ENCODE peak calls at places on chromosome 7, in four cellular contexts. W is CD4-positive, alpha-beta T cell; O is cardiac muscle cell; I is BJ. J is an unnamed sample.

GRCh38 chr7:11261470-11261869 is 287.8 kb downstream of the PHF14 start:
- DNase-seq in W (no peak), O (no peak), I (no peak), J (peak; percentile 34)

GRCh38 chr7:151641587-151641986 is 121.9 kb upstream of the RHEB start:
- DNase-seq in W (no peak), O (no peak), I (no peak), J (no peak)

GRCh38 chr7:30727061-30727945 is 24.6 kb upstream of the INMT start:
- DNase-seq in W (peak; percentile 29), O (peak; percentile 5), I (no peak), J (no peak)

GRCh38 chr7:99242667-99243066 is 30.0 kb upstream of the MYH16 start:
- DNase-seq in W (no peak), O (no peak), I (no peak), J (no peak)

GRCh38 chr7:18574676-18575075 is 79.1 kb downstream of the HDAC9 start:
- DNase-seq in W (no peak), O (no peak), I (no peak), J (no peak)

GRCh38 chr7:46197833-46198540 is 276.9 kb upstream of the IGFBP3 start:
- DNase-seq in W (no peak), O (no peak), I (no peak), J (no peak)

GRCh38 chr7:116025098-116025809 is 5.3 kb downstream of the TFEC start:
- DNase-seq in W (no peak), O (peak; percentile 22), I (no peak), J (no peak)

GRCh38 chr7:80453699-80454340 is 58.0 kb downstream of the GNAT3 start:
- DNase-seq in W (no peak), O (peak; percentile 58), I (no peak), J (peak; percentile 11)

GRCh38 chr7:82183633-82184032 is 259.9 kb downstream of the CACNA2D1 start:
- DNase-seq in W (no peak), O (peak; percentile 73), I (no peak), J (no peak)

GRCh38 chr7:24978837-24979469 is 1.0 kb downstream of the OSBPL3 start:
- DNase-seq in W (no peak), O (no peak), I (no peak), J (peak; percentile 44)

GRCh38 chr7:117830422-117830954 is 42.8 kb downstream of the CTTNBP2 start:
- DNase-seq in W (no peak), O (no peak), I (no peak), J (no peak)

GRCh38 chr7:102849538-102849937 is 63.3 kb upstream of the LRRC17 start:
- DNase-seq in W (no peak), O (no peak), I (no peak), J (no peak)

GRCh38 chr7:67484244-67484751 is 487.7 kb downstream of the TYW1 start:
- DNase-seq in W (no peak), O (peak; percentile 76), I (no peak), J (peak; percentile 22)

GRCh38 chr7:87420173-87420572 is 55.3 kb downstream of the ABCB4 start:
- DNase-seq in W (no peak), O (no peak), I (no peak), J (no peak)

GRCh38 chr7:80637911-80638765 is at the start of gene CD36:
- DNase-seq in W (no peak), O (no peak), I (no peak), J (no peak)

GRCh38 chr7:6228865-6229264 is 43.6 kb downstream of the CYTH3 start:
- DNase-seq in W (no peak), O (peak; percentile 82), I (peak; percentile 21), J (no peak)

GRCh38 chr7:55071411-55072188 is 52.8 kb downstream of the EGFR start:
- DNase-seq in W (no peak), O (peak; percentile 71), I (no peak), J (no peak)

GRCh38 chr7:44400033-44400511 is 74.7 kb upstream of the CAMK2B start:
- DNase-seq in W (no peak), O (no peak), I (no peak), J (no peak)

GRCh38 chr7:139798892-139799291 is 21.1 kb upstream of the HIPK2 start:
- DNase-seq in W (no peak), O (no peak), I (no peak), J (no peak)
- TF ChIP-seq CTCF in W (no peak), O (no peak), I (no peak), J (no peak)

DNA sequence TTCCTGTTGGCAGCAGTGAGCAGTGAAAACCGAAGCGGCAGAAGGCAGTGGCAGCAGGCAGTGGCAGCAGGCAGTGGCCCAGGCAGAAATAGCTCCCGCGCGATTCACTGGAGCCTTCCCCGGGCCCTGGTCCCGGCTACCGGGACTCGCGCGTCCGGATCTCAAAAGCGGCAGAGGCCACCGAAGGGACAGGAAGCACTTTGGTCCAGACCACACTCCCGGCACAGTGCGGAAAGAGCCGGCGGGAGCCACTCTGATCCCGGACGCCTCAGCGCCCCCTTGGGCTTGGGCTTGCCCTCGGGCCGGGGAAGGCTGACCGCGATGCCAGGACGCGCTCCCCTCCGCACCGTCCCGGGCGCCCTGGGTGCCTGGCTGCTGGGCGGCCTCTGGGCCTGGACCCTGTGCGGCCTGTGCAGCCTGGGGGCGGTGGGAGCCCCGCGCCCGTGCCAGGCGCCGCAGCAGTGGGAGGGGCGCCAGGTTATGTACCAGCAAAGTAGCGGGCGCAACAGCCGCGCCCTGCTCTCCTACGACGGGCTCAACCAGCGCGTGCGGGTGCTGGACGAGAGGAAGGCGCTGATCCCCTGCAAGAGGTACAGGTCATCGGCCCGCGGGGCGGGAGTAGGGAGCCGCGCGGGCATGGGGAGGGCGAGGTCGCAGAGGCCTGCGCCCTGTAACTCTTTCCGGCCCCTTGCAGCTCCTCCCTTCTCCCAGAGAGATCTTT is at the start of gene EPDR1:
- DNase-seq in W (no peak), O (peak; percentile 42), I (no peak), J (peak; percentile 90)
- TF ChIP-seq CTCF in W (no peak), O (peak; percentile 22), I (peak; percentile 10), J (peak; percentile 57)

GRCh38 chr7:964401-965231 is 10.1 kb upstream of the ADAP1 start:
- DNase-seq in W (no peak), O (peak; percentile 58), I (no peak), J (no peak)
- TF ChIP-seq CTCF in W (no peak), O (peak; percentile 40), I (no peak), J (no peak)

DNA sequence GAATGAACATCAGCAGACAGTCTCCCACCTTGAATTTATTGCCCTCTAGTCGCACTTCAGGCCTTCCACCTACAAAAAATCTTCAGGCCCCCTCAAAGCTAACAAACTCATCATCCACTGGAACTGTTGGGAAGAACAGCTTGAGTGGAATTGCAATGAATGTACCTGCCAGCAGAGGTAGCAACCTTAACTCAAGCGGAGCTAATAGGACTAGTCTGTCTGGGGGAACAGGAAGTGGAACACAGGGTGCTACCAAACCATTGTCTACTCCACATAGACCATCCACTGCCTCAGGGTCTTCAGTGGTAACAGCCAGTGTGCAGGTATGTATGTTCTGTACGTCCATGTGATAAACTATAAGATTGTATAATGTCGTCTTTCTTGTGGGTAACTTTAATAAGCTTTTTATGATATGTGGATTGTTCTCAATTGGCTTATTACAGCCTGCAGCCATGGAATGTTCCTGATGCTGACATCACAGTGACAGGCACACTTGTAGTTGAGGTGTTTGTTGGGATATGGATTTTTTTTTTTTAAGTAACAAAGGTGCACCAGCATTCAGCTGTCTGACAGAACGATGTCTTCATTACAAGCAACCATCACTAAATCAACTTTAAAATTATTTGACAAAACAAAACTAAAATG is 53.3 kb downstream of the UBN2 start:
- DNase-seq in W (no peak), O (no peak), I (no peak), J (no peak)
- TF ChIP-seq CTCF in W (no peak), O (no peak), I (no peak), J (no peak)

DNA sequence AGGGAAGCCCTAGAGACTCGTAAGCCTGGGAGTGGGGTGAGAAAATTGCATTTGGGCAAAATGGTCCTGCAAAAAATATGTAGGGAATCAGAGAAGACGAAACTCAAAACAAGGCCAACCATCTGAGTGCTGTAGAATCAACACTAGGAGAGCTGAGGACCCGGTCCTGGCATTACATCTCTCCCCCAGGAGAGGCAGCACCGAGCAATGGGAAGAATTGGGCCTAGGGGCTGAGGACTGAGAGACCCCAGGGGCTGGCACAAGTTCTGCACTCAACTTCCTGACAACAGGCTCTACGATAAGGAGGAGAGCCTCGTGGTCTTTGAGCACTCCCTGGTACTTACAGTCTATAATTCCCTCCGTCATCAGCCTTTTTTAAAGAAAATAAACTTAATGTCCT is 47.6 kb downstream of the BPGM start:
- DNase-seq in W (no peak), O (no peak), I (no peak), J (no peak)
- TF ChIP-seq CTCF in W (no peak), O (peak; percentile 35), I (peak; percentile 48), J (peak; percentile 38)

GRCh38 chr7:128694742-128695141 is 22.6 kb downstream of the GARIN1A start:
- DNase-seq in W (no peak), O (no peak), I (no peak), J (no peak)

GRCh38 chr7:128699895-128700294 is 27.8 kb downstream of the GARIN1A start:
- DNase-seq in W (no peak), O (no peak), I (no peak), J (no peak)

GRCh38 chr7:128699196-128699712 is 27.2 kb downstream of the GARIN1A start:
- DNase-seq in W (no peak), O (no peak), I (no peak), J (no peak)

GRCh38 chr7:128701062-128701785 is 29.1 kb downstream of the GARIN1A start:
- DNase-seq in W (no peak), O (no peak), I (no peak), J (peak; percentile 49)

DNA sequence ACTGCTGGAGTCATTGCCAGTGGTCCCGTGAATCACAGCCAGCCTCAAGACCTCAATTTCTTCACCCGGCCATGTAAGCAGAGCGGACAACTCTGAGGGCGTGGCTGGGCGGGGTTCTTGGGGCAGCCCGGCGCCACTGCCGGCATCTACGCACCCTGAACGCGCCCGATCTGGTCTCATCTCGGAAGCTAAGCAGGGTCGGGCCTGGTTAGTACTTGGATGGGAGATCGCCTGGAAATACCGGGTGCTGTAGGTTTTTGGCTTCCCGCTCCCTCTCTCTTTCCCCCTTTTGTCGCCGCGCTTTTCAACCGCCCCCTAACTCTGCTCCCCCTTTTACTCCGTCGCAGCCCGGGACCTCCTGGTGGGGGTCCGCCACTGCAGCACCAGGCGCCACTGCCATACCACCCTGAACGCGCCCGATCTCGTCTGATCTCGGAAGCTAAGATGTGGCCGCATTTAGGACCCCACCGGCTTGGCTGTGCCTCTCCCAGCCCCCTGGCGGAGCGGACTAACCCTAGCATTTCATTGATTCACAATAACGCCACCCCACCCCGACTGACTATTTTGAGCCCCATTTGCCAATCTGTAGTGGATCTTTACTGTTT is 25.3 kb downstream of the GARIN1A start:
- DNase-seq in W (peak; percentile 10), O (peak; percentile 76), I (peak; percentile 7), J (peak; percentile 49)
- TF ChIP-seq CTCF in W (no peak), O (peak; percentile 48), I (peak; percentile 55), J (no peak)

GRCh38 chr7:200290-200689 is 7.9 kb downstream of the FAM20C start:
- DNase-seq in W (no peak), O (no peak), I (no peak), J (no peak)
- TF ChIP-seq CTCF in W (no peak), O (no peak), I (no peak), J (no peak)

J was measured in Calu3.